ENCODE peak calls at places on chromosomes 6 and 20, in ten cellular contexts. One of them, this sample, is unnamed.

GRCh38 chr6:55866110-55866509 is 9.3 kb downstream of the BMP5 start:
- DNase-seq in substantia nigra: no peak
- DNase-seq in mesendoderm: peak; percentile 44
- DNase-seq in myocyte: no peak
- DNase-seq in small intestine: no peak
- DNase-seq in ovary: no peak
- DNase-seq in fibroblast of the conjunctiva: no peak
- DNase-seq in activated CD4-positive, CD25-positive, alpha-beta regulatory T cell: no peak
- DNase-seq in NCI-H226: peak; percentile 74
- DNase-seq in NCI-H1417: no peak
- DNase-seq in this sample: no peak

GRCh38 chr6:2450546-2450945 is 205.1 kb upstream of the GMDS start:
- DNase-seq in substantia nigra: no peak
- DNase-seq in mesendoderm: no peak
- DNase-seq in myocyte: peak; percentile 87
- DNase-seq in small intestine: peak; percentile 83
- DNase-seq in ovary: no peak
- DNase-seq in fibroblast of the conjunctiva: no peak
- DNase-seq in activated CD4-positive, CD25-positive, alpha-beta regulatory T cell: no peak
- DNase-seq in NCI-H226: no peak
- DNase-seq in NCI-H1417: peak; percentile 91
- DNase-seq in this sample: peak; percentile 76

GRCh38 chr6:80179691-80180090 is 73.2 kb downstream of the BCKDHB start:
- DNase-seq in substantia nigra: no peak
- DNase-seq in mesendoderm: peak; percentile 46
- DNase-seq in myocyte: no peak
- DNase-seq in small intestine: peak; percentile 3
- DNase-seq in ovary: no peak
- DNase-seq in fibroblast of the conjunctiva: no peak
- DNase-seq in activated CD4-positive, CD25-positive, alpha-beta regulatory T cell: no peak
- DNase-seq in NCI-H226: peak; percentile 46
- DNase-seq in NCI-H1417: no peak
- DNase-seq in this sample: no peak

GRCh38 chr20:22243063-22243462 is 341.3 kb downstream of the FOXA2 start:
- DNase-seq in substantia nigra: no peak
- DNase-seq in mesendoderm: no peak
- DNase-seq in myocyte: no peak
- DNase-seq in small intestine: no peak
- DNase-seq in ovary: no peak
- DNase-seq in fibroblast of the conjunctiva: no peak
- DNase-seq in activated CD4-positive, CD25-positive, alpha-beta regulatory T cell: no peak
- DNase-seq in NCI-H226: no peak
- DNase-seq in NCI-H1417: no peak
- DNase-seq in this sample: no peak

GRCh38 chr6:134619789-134620188 is 301.9 kb upstream of the SGK1 start:
- DNase-seq in substantia nigra: no peak
- DNase-seq in mesendoderm: no peak
- DNase-seq in myocyte: peak; percentile 84
- DNase-seq in small intestine: no peak
- DNase-seq in ovary: no peak
- DNase-seq in fibroblast of the conjunctiva: no peak
- DNase-seq in activated CD4-positive, CD25-positive, alpha-beta regulatory T cell: no peak
- DNase-seq in NCI-H226: no peak
- DNase-seq in NCI-H1417: no peak
- DNase-seq in this sample: no peak

GRCh38 chr20:5996765-5997164 is 46.3 kb downstream of the MCM8 start:
- DNase-seq in substantia nigra: no peak
- DNase-seq in mesendoderm: peak; percentile 16
- DNase-seq in myocyte: no peak
- DNase-seq in small intestine: peak; percentile 71
- DNase-seq in ovary: no peak
- DNase-seq in fibroblast of the conjunctiva: no peak
- DNase-seq in activated CD4-positive, CD25-positive, alpha-beta regulatory T cell: no peak
- DNase-seq in NCI-H226: no peak
- DNase-seq in NCI-H1417: peak; percentile 23
- DNase-seq in this sample: no peak

GRCh38 chr6:57257911-57258541 is 35.9 kb upstream of the RAB23 start:
- DNase-seq in substantia nigra: no peak
- DNase-seq in mesendoderm: no peak
- DNase-seq in myocyte: peak; percentile 67
- DNase-seq in small intestine: no peak
- DNase-seq in ovary: no peak
- DNase-seq in fibroblast of the conjunctiva: no peak
- DNase-seq in activated CD4-positive, CD25-positive, alpha-beta regulatory T cell: no peak
- DNase-seq in NCI-H226: peak; percentile 55
- DNase-seq in NCI-H1417: no peak
- DNase-seq in this sample: no peak

GRCh38 chr20:48722002-48722731 is 105.6 kb downstream of the PREX1 start:
- DNase-seq in substantia nigra: peak; percentile 61
- DNase-seq in mesendoderm: no peak
- DNase-seq in myocyte: peak; percentile 9
- DNase-seq in small intestine: no peak
- DNase-seq in ovary: no peak
- DNase-seq in fibroblast of the conjunctiva: no peak
- DNase-seq in activated CD4-positive, CD25-positive, alpha-beta regulatory T cell: no peak
- DNase-seq in NCI-H226: no peak
- DNase-seq in NCI-H1417: no peak
- DNase-seq in this sample: peak; percentile 33

GRCh38 chr6:15329154-15329781 is 83.4 kb downstream of the JARID2 start:
- DNase-seq in substantia nigra: no peak
- DNase-seq in mesendoderm: peak; percentile 55
- DNase-seq in myocyte: peak; percentile 98
- DNase-seq in small intestine: no peak
- DNase-seq in ovary: no peak
- DNase-seq in fibroblast of the conjunctiva: peak; percentile 72
- DNase-seq in activated CD4-positive, CD25-positive, alpha-beta regulatory T cell: no peak
- DNase-seq in NCI-H226: peak; percentile 68
- DNase-seq in NCI-H1417: peak; percentile 18
- DNase-seq in this sample: peak; percentile 31

GRCh38 chr20:8547035-8547649 is 415.1 kb downstream of the PLCB1 start:
- DNase-seq in substantia nigra: no peak
- DNase-seq in mesendoderm: no peak
- DNase-seq in myocyte: no peak
- DNase-seq in small intestine: no peak
- DNase-seq in ovary: no peak
- DNase-seq in fibroblast of the conjunctiva: no peak
- DNase-seq in activated CD4-positive, CD25-positive, alpha-beta regulatory T cell: no peak
- DNase-seq in NCI-H226: no peak
- DNase-seq in NCI-H1417: no peak
- DNase-seq in this sample: no peak

GRCh38 chr6:139821669-139822223 is 447.3 kb upstream of the CITED2 start:
- DNase-seq in substantia nigra: no peak
- DNase-seq in mesendoderm: no peak
- DNase-seq in myocyte: no peak
- DNase-seq in small intestine: no peak
- DNase-seq in ovary: no peak
- DNase-seq in fibroblast of the conjunctiva: no peak
- DNase-seq in activated CD4-positive, CD25-positive, alpha-beta regulatory T cell: no peak
- DNase-seq in NCI-H226: no peak
- DNase-seq in NCI-H1417: no peak
- DNase-seq in this sample: no peak

GRCh38 chr6:135904666-135905065 is 53.2 kb downstream of the PDE7B start:
- DNase-seq in substantia nigra: no peak
- DNase-seq in mesendoderm: no peak
- DNase-seq in myocyte: no peak
- DNase-seq in small intestine: peak; percentile 63
- DNase-seq in ovary: no peak
- DNase-seq in fibroblast of the conjunctiva: no peak
- DNase-seq in activated CD4-positive, CD25-positive, alpha-beta regulatory T cell: no peak
- DNase-seq in NCI-H226: no peak
- DNase-seq in NCI-H1417: no peak
- DNase-seq in this sample: no peak

GRCh38 chr6:127201321-127201720 is 65.3 kb upstream of the RNF146 start:
- DNase-seq in substantia nigra: no peak
- DNase-seq in mesendoderm: peak; percentile 16
- DNase-seq in myocyte: no peak
- DNase-seq in small intestine: no peak
- DNase-seq in ovary: no peak
- DNase-seq in fibroblast of the conjunctiva: peak; percentile 28
- DNase-seq in activated CD4-positive, CD25-positive, alpha-beta regulatory T cell: no peak
- DNase-seq in NCI-H226: peak; percentile 61
- DNase-seq in NCI-H1417: no peak
- DNase-seq in this sample: no peak

GRCh38 chr20:10111144-10111771 is 76.5 kb downstream of the ANKEF1 start:
- DNase-seq in substantia nigra: no peak
- DNase-seq in mesendoderm: no peak
- DNase-seq in myocyte: peak; percentile 55
- DNase-seq in small intestine: peak; percentile 77
- DNase-seq in ovary: no peak
- DNase-seq in fibroblast of the conjunctiva: no peak
- DNase-seq in activated CD4-positive, CD25-positive, alpha-beta regulatory T cell: no peak
- DNase-seq in NCI-H226: no peak
- DNase-seq in NCI-H1417: peak; percentile 69
- DNase-seq in this sample: no peak